ENCODE peak calls at places on chromosome X, in four cellular contexts. H is adrenal gland, A is OCI-LY7, X is foreskin fibroblast. O is an unnamed sample.

GRCh38 chrX:38282044-38282443 is 45.3 kb downstream of the RPGR start:
- DNase-seq in X (no peak), A (peak; percentile 2), H (peak; percentile 15), O (no peak)

GRCh38 chrX:149151805-149152757 is 353.0 kb downstream of the IDS start:
- DNase-seq in X (peak; percentile 64), A (no peak), H (no peak), O (no peak)

GRCh38 chrX:80485543-80485942 is 65.3 kb downstream of the TENT5D start:
- DNase-seq in X (no peak), A (no peak), H (no peak), O (no peak)

GRCh38 chrX:136636121-136636520 is 11.8 kb upstream of the CD40LG start:
- DNase-seq in H (no peak), A (no peak), X (no peak), O (no peak)

GRCh38 chrX:48800574-48801280 is 1.1 kb upstream of the HDAC6 start:
- DNase-seq in X (no peak), A (peak; percentile 2), H (no peak), O (no peak)

GRCh38 chrX:1554469-1555210 is 17.7 kb upstream of the P2RY8 start:
- DNase-seq in H (no peak), X (no peak), A (peak; percentile 54), O (no peak)

GRCh38 chrX:15594371-15594770 is 6.4 kb downstream of the ACE2 start:
- DNase-seq in A (no peak), X (no peak), H (no peak), O (no peak)

GRCh38 chrX:119427024-119427794 is 28.1 kb downstream of the SLC25A43 start:
- DNase-seq in H (no peak), A (peak; percentile 78), X (no peak), O (no peak)

GRCh38 chrX:2694868-2695267 is 3.8 kb downstream of the CD99 start:
- DNase-seq in A (no peak), H (no peak), X (no peak), O (no peak)

GRCh38 chrX:23103546-23103945 is 103.8 kb downstream of the DDX53 start:
- DNase-seq in X (no peak), A (no peak), H (no peak), O (no peak)

GRCh38 chrX:8289523-8289922 is 118.5 kb upstream of the VCX2 start:
- DNase-seq in H (no peak), A (no peak), X (no peak), O (no peak)

GRCh38 chrX:155330992-155331391 is 3.4 kb downstream of the CLIC2 start:
- DNase-seq in X (no peak), H (no peak), A (no peak), O (no peak)

GRCh38 chrX:143094501-143095110 is 68.9 kb downstream of the SPANXN4 start:
- DNase-seq in X (no peak), A (no peak), H (no peak), O (no peak)

GRCh38 chrX:9416562-9417319 is 48.1 kb upstream of the TBL1X start:
- DNase-seq in H (peak; percentile 13), X (no peak), A (no peak), O (peak; percentile 51)

GRCh38 chrX:9604111-9604907 is 139.5 kb downstream of the TBL1X start:
- DNase-seq in H (peak; percentile 42), X (no peak), A (no peak), O (no peak)

DNA sequence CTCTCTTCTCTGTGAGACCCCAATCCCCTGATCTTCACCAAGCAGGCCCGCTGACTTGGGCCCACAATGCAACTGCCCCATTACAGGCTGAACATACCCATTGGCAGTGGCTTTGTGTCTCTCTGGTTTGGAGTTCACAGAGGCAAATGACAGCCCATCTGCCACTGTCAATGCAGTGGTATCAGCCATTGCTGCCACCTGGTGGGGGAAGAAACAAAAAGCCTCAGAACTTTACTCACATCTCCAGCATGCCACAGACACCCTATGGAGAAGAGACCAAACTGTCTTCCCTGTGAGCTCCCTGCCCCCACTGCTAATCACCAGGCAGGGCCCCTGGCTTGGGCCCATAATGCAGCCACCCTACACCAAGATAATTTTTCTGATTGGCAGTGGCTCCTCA is 729.3 kb upstream of the ACTRT1 start:
- DNase-seq in X (no peak), H (peak; percentile 32), A (peak; percentile 26), O (no peak)
- TF ChIP-seq CTCF in X (no peak), H (no peak), A (peak; percentile 50), O (no peak)

DNA sequence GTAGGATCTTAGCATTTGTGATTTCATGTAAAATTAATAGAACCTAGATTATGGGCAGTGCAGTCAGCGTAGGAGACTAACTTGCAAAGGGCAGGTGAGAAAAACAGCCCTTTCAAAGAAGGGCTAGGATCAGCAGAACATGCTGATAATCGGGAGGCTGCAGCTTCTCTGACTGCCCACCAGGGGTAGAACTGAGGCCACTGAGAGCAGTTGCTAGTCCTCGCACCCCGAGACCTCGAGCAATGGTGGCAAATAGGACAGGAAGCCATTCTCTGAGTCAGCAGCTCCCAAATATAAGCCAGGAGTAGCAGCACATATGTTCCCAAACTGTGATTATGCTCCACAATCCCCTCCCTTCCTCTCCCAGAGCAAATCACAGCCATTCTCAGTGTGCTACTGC is 186.4 kb downstream of the MSL3 start:
- DNase-seq in H (no peak), X (peak; percentile 53), A (peak; percentile 3), O (no peak)
- TF ChIP-seq CTCF in H (peak; percentile 8), X (peak; percentile 43), A (peak; percentile 41), O (peak; percentile 51)

GRCh38 chrX:97691901-97692455 is 808.3 kb downstream of the RPA4 start:
- DNase-seq in H (no peak), X (no peak), A (no peak), O (no peak)

GRCh38 chrX:97692575-97692974 is 808.9 kb downstream of the RPA4 start:
- DNase-seq in X (no peak), H (no peak), A (no peak), O (no peak)
- TF ChIP-seq CTCF in X (no peak), H (no peak), A (peak; percentile 37), O (no peak)

GRCh38 chrX:69988955-69989394 is 60.8 kb downstream of the AWAT2 start:
- DNase-seq in H (peak; percentile 44), A (no peak), X (no peak), O (no peak)

GRCh38 chrX:69996102-69996468 is 53.7 kb downstream of the AWAT2 start:
- DNase-seq in A (no peak), X (no peak), H (no peak), O (no peak)

GRCh38 chrX:69991685-69992084 is 58.1 kb downstream of the AWAT2 start:
- DNase-seq in A (no peak), X (no peak), H (no peak), O (no peak)

GRCh38 chrX:69995400-69996101 is 54.2 kb downstream of the AWAT2 start:
- DNase-seq in A (no peak), H (no peak), X (no peak), O (no peak)

DNA sequence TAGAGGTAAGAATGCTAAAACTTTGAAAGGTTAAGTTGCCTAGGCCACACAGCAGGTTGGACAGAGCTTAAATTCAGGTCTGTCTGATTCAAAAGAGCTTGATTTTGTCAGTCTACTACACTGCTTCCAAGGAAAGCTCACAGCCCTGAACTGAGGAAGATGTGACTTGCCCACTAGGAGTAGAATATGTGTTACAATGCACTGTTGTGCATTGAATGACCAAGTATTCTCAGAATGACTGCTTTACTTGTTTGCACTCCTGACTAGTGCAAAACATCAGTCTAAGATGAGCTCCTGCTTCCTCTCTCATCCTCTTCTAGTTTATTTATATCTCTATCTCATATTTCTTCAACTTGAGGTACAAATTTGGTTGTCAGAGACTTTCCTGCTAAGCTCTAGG is 56.2 kb downstream of the AWAT2 start:
- DNase-seq in H (no peak), X (no peak), A (no peak), O (no peak)
- TF ChIP-seq CTCF in H (no peak), X (no peak), A (no peak), O (no peak)

GRCh38 chrX:152601848-152602616 is 35.7 kb upstream of the GABRQ start:
- DNase-seq in A (peak; percentile 19), X (no peak), H (no peak), O (no peak)
- TF ChIP-seq CTCF in A (peak; percentile 58), X (no peak), H (no peak), O (no peak)

GRCh38 chrX:107272431-107272921 is 66.1 kb downstream of the DNAAF6 start:
- DNase-seq in X (no peak), A (no peak), H (no peak), O (no peak)
- TF ChIP-seq CTCF in X (no peak), A (no peak), H (no peak), O (no peak)